ENCODE peak calls at places on chromosomes 16 and 17, in six cellular contexts. One of them, this sample, is unnamed.

GRCh38 chr17:42233148-42233547 is 38.9 kb upstream of the GHDC start:
- DNase-seq in mesenchymal stem cell: no peak
- DNase-seq in trophoblast cell: peak
- DNase-seq in H1: no peak
- DNase-seq in IMR-90: peak
- DNase-seq in neuronal stem cell: no peak
- DNase-seq in this sample: no peak

GRCh38 chr17:4948166-4948996 is at the start of gene PFN1:
- DNase-seq in IMR-90: peak
- DNase-seq in mesenchymal stem cell: peak
- DNase-seq in trophoblast cell: peak
- DNase-seq in H1: no peak
- DNase-seq in neuronal stem cell: peak
- DNase-seq in this sample: peak

GRCh38 chr17:82089723-82090548 is 8.1 kb downstream of the FASN start:
- DNase-seq in mesenchymal stem cell: no peak
- DNase-seq in IMR-90: no peak
- DNase-seq in neuronal stem cell: no peak
- DNase-seq in trophoblast cell: no peak
- DNase-seq in H1: no peak
- DNase-seq in this sample: no peak

GRCh38 chr17:51000835-51001638 is 119.6 kb downstream of the SPAG9 start:
- DNase-seq in neuronal stem cell: peak
- DNase-seq in mesenchymal stem cell: peak
- DNase-seq in trophoblast cell: peak
- DNase-seq in IMR-90: peak
- DNase-seq in H1: no peak
- DNase-seq in this sample: peak

GRCh38 chr17:36851230-36851629 is 86.0 kb upstream of the LHX1 start:
- DNase-seq in trophoblast cell: no peak
- DNase-seq in IMR-90: peak
- DNase-seq in H1: no peak
- DNase-seq in mesenchymal stem cell: peak
- DNase-seq in neuronal stem cell: no peak
- DNase-seq in this sample: no peak

GRCh38 chr17:48153711-48154642 is 46.4 kb downstream of the SNX11 start:
- DNase-seq in IMR-90: peak
- DNase-seq in trophoblast cell: no peak
- DNase-seq in mesenchymal stem cell: peak
- DNase-seq in neuronal stem cell: no peak
- DNase-seq in H1: no peak
- DNase-seq in this sample: peak

GRCh38 chr16:59683709-59684108 is 949.6 kb upstream of the GOT2 start:
- DNase-seq in trophoblast cell: no peak
- DNase-seq in mesenchymal stem cell: no peak
- DNase-seq in neuronal stem cell: no peak
- DNase-seq in IMR-90: no peak
- DNase-seq in H1: no peak
- DNase-seq in this sample: no peak

GRCh38 chr16:17382949-17383348 is 87.8 kb downstream of the XYLT1 start:
- DNase-seq in IMR-90: no peak
- DNase-seq in H1: no peak
- DNase-seq in neuronal stem cell: no peak
- DNase-seq in trophoblast cell: no peak
- DNase-seq in mesenchymal stem cell: no peak
- DNase-seq in this sample: peak

GRCh38 chr17:38685485-38685884 is 10.7 kb upstream of the EPOP start:
- DNase-seq in H1: no peak
- DNase-seq in neuronal stem cell: no peak
- DNase-seq in mesenchymal stem cell: no peak
- DNase-seq in IMR-90: no peak
- DNase-seq in trophoblast cell: no peak
- DNase-seq in this sample: no peak

GRCh38 chr17:36597229-36597628 is 4.2 kb upstream of the MRM1 start:
- DNase-seq in H1: no peak
- DNase-seq in mesenchymal stem cell: no peak
- DNase-seq in neuronal stem cell: no peak
- DNase-seq in trophoblast cell: no peak
- DNase-seq in IMR-90: no peak
- DNase-seq in this sample: no peak

GRCh38 chr17:79937435-79937870 is 98.2 kb upstream of the CBX4 start:
- DNase-seq in IMR-90: no peak
- DNase-seq in H1: no peak
- DNase-seq in neuronal stem cell: no peak
- DNase-seq in mesenchymal stem cell: no peak
- DNase-seq in trophoblast cell: no peak
- DNase-seq in this sample: no peak

GRCh38 chr16:83942074-83942473 is 11.0 kb upstream of the OSGIN1 start:
- DNase-seq in IMR-90: no peak
- DNase-seq in neuronal stem cell: no peak
- DNase-seq in mesenchymal stem cell: no peak
- DNase-seq in trophoblast cell: no peak
- DNase-seq in H1: no peak
- DNase-seq in this sample: no peak

GRCh38 chr16:73154063-73154870 is 106.3 kb upstream of the ZFHX3 start:
- DNase-seq in IMR-90: no peak
- DNase-seq in trophoblast cell: no peak
- DNase-seq in neuronal stem cell: no peak
- DNase-seq in H1: no peak
- DNase-seq in mesenchymal stem cell: no peak
- DNase-seq in this sample: no peak

GRCh38 chr16:75502916-75503605 is 7.8 kb upstream of the CHST6 start:
- DNase-seq in mesenchymal stem cell: no peak
- DNase-seq in neuronal stem cell: no peak
- DNase-seq in H1: no peak
- DNase-seq in trophoblast cell: no peak
- DNase-seq in IMR-90: no peak
- DNase-seq in this sample: no peak

GRCh38 chr16:85234310-85235235 is 122.3 kb upstream of the CIBAR2 start:
- DNase-seq in trophoblast cell: peak
- DNase-seq in mesenchymal stem cell: peak
- DNase-seq in neuronal stem cell: peak
- DNase-seq in IMR-90: peak
- DNase-seq in H1: peak
- DNase-seq in this sample: peak

GRCh38 chr16:66741131-66741900 is 10.1 kb downstream of the DYNC1LI2 start:
- DNase-seq in neuronal stem cell: no peak
- DNase-seq in trophoblast cell: peak
- DNase-seq in H1: no peak
- DNase-seq in mesenchymal stem cell: peak
- DNase-seq in IMR-90: peak
- DNase-seq in this sample: peak

GRCh38 chr17:9677411-9677810 is 32.1 kb downstream of the USP43 start:
- DNase-seq in mesenchymal stem cell: no peak
- DNase-seq in trophoblast cell: peak
- DNase-seq in neuronal stem cell: no peak
- DNase-seq in IMR-90: no peak
- DNase-seq in H1: no peak
- DNase-seq in this sample: no peak

GRCh38 chr17:1227917-1228751 is 42.1 kb upstream of the BHLHA9 start:
- DNase-seq in H1: no peak
- DNase-seq in IMR-90: no peak
- DNase-seq in mesenchymal stem cell: no peak
- DNase-seq in neuronal stem cell: no peak
- DNase-seq in trophoblast cell: no peak
- DNase-seq in this sample: peak

GRCh38 chr16:67748791-67749282 is 29.7 kb upstream of the GFOD2 start:
- DNase-seq in mesenchymal stem cell: no peak
- DNase-seq in IMR-90: no peak
- DNase-seq in trophoblast cell: no peak
- DNase-seq in neuronal stem cell: no peak
- DNase-seq in H1: no peak
- DNase-seq in this sample: no peak

GRCh38 chr16:84815446-84815845 is 4.3 kb upstream of the CRISPLD2 start:
- DNase-seq in H1: no peak
- DNase-seq in mesenchymal stem cell: no peak
- DNase-seq in neuronal stem cell: no peak
- DNase-seq in trophoblast cell: no peak
- DNase-seq in IMR-90: no peak
- DNase-seq in this sample: no peak

GRCh38 chr16:1089822-1090619 is 6.0 kb downstream of the C1QTNF8 start:
- DNase-seq in mesenchymal stem cell: no peak
- DNase-seq in IMR-90: no peak
- DNase-seq in trophoblast cell: no peak
- DNase-seq in neuronal stem cell: no peak
- DNase-seq in H1: no peak
- DNase-seq in this sample: no peak

GRCh38 chr16:82169861-82170845 is at the start of gene MPHOSPH6:
- DNase-seq in IMR-90: peak
- DNase-seq in H1: peak
- DNase-seq in neuronal stem cell: peak
- DNase-seq in trophoblast cell: peak
- DNase-seq in mesenchymal stem cell: peak
- DNase-seq in this sample: peak
- H2BK120ac ChIP-seq in IMR-90: peak
- H2BK120ac ChIP-seq in H1: no peak
- H2BK120ac ChIP-seq in neuronal stem cell: no peak
- H2BK120ac ChIP-seq in trophoblast cell: peak
- H2BK120ac ChIP-seq in mesenchymal stem cell: peak
- H2BK120ac ChIP-seq in this sample: no peak

DNA sequence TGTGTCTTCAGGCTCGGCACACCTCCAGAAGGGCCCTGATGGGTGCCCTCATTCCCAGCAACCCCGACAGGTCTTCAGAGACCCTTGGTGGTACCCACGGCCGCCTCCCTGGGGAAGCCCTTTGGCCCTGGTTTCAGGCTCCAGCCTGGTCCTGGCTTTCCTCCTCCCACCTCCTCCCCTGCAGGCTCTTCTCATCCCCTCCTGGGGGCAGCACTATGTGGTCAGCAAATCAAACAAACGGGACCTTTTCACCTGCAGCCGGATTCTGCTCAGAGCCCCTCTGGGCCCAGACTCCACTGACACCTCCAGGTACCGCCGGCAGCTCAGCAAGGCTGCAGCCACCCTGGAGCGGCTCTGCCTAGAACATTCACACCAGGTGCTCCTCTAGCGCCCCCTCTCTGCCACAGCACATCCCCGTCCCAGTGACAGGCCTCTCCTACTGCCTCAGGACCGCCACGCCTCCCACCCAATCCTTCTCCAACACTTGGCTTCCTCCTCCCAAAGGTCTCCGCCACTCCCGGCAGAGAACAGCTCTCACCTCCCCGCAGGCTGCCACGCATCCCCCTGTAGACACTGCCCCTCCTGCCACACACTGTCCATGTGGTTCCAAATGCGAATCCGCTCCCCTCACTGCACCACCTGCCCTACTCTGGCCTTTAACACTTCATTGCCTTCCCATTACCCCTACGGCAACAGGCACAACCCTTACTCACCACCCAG is 12.0 kb downstream of the CORO7 start:
- DNase-seq in mesenchymal stem cell: peak
- DNase-seq in IMR-90: no peak
- DNase-seq in H1: peak
- DNase-seq in neuronal stem cell: no peak
- DNase-seq in trophoblast cell: peak
- DNase-seq in this sample: peak
- H3K4me3 ChIP-seq in mesenchymal stem cell: no peak
- H3K4me3 ChIP-seq in IMR-90: no peak
- H3K4me3 ChIP-seq in H1: no peak
- H3K4me3 ChIP-seq in neuronal stem cell: no peak
- H3K4me3 ChIP-seq in trophoblast cell: no peak
- H3K4me3 ChIP-seq in this sample: no peak

GRCh38 chr17:17549732-17550366 is 41.7 kb downstream of the PEMT start:
- DNase-seq in H1: no peak
- DNase-seq in mesenchymal stem cell: no peak
- DNase-seq in neuronal stem cell: no peak
- DNase-seq in trophoblast cell: no peak
- DNase-seq in IMR-90: no peak
- DNase-seq in this sample: no peak
- H3K23ac ChIP-seq in H1: no peak
- H3K23ac ChIP-seq in mesenchymal stem cell: no peak
- H3K23ac ChIP-seq in neuronal stem cell: no peak
- H3K23ac ChIP-seq in trophoblast cell: no peak
- H3K23ac ChIP-seq in IMR-90: no peak
- H3K23ac ChIP-seq in this sample: no peak

GRCh38 chr16:12775689-12776236 is 27.9 kb downstream of the CPPED1 start:
- DNase-seq in IMR-90: no peak
- DNase-seq in neuronal stem cell: no peak
- DNase-seq in mesenchymal stem cell: no peak
- DNase-seq in H1: no peak
- DNase-seq in trophoblast cell: no peak
- DNase-seq in this sample: peak
- H2BK120ac ChIP-seq in IMR-90: no peak
- H2BK120ac ChIP-seq in neuronal stem cell: no peak
- H2BK120ac ChIP-seq in mesenchymal stem cell: no peak
- H2BK120ac ChIP-seq in H1: no peak
- H2BK120ac ChIP-seq in trophoblast cell: no peak
- H2BK120ac ChIP-seq in this sample: no peak

DNA sequence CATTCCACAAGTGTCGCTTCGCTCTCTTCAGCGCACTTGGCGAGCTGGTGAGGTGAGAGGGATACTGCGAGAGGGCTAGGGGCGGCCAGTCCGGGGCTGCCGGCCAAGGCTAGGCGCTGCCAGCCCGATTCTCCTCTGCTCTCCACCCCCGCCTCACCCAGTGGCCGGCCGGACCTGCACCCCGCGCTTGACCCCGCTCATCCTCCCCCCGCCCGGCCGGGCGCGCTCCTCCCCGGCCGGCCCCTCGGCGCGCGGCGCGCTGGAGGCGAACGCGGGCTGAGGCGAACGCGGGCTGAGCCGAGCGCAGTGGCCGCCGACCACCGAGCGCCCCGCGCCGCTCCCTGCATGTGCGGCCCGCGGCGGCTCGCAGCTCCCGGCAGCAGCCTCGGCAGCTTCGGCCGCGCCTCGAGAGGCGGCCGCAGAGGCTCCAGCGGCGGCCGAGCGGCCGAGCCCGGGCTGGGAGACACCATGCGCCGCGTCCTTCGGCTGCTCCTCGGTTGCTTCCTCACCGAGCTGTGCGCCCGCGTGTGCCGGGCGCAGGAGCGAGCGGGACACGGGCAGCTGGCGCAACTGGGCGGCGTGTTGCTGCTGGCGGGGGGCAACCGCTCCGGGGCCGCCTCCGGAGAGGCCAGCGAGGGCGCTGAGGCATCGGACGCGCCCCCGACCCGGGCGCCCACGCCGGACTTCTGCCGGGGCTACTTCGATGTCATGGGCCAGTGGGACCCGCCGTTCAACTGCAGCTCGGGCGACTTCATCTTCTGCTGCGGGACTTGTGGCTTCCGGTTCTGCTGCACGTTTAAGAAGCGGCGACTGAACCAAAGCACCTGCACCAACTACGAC is at the start of gene SHISA9:
- DNase-seq in mesenchymal stem cell: no peak
- DNase-seq in neuronal stem cell: peak
- DNase-seq in IMR-90: no peak
- DNase-seq in trophoblast cell: no peak
- DNase-seq in H1: no peak
- DNase-seq in this sample: peak
- H3K4me3 ChIP-seq in mesenchymal stem cell: peak
- H3K4me3 ChIP-seq in neuronal stem cell: no peak
- H3K4me3 ChIP-seq in IMR-90: no peak
- H3K4me3 ChIP-seq in trophoblast cell: peak
- H3K4me3 ChIP-seq in H1: peak
- H3K4me3 ChIP-seq in this sample: peak

GRCh38 chr16:89035698-89036570 is 57.7 kb upstream of the ACSF3 start:
- DNase-seq in neuronal stem cell: no peak
- DNase-seq in H1: no peak
- DNase-seq in trophoblast cell: no peak
- DNase-seq in mesenchymal stem cell: no peak
- DNase-seq in IMR-90: no peak
- DNase-seq in this sample: no peak
- H3K23ac ChIP-seq in neuronal stem cell: no peak
- H3K23ac ChIP-seq in H1: no peak
- H3K23ac ChIP-seq in trophoblast cell: no peak
- H3K23ac ChIP-seq in mesenchymal stem cell: no peak
- H3K23ac ChIP-seq in IMR-90: no peak
- H3K23ac ChIP-seq in this sample: peak